ENCODE peak calls at places on chromosomes 11 and 22, in four cellular contexts. Y, F, X and Z are unnamed samples.

GRCh38 chr11:12930850-12931249 is 78.3 kb upstream of the RASSF10 start:
- DNase-seq in Y (no peak), X (no peak), F (no peak), Z (no peak)

GRCh38 chr11:112971200-112971599 is 10.0 kb downstream of the NCAM1 start:
- DNase-seq in F (no peak), X (no peak), Y (no peak), Z (no peak)

GRCh38 chr11:66221012-66221411 is 47.4 kb upstream of the RAB1B start:
- DNase-seq in F (no peak), Y (no peak), X (no peak), Z (no peak)

GRCh38 chr22:38218661-38219331 is 17.0 kb downstream of the MAFF start:
- DNase-seq in F (no peak), X (peak; percentile 24), Y (no peak), Z (peak; percentile 77)

GRCh38 chr22:45502215-45503070 is at the start of gene FBLN1:
- DNase-seq in Y (no peak), F (no peak), X (no peak), Z (no peak)

GRCh38 chr11:116421529-116422185 is 351.1 kb downstream of the BUD13 start:
- DNase-seq in X (no peak), F (no peak), Y (no peak), Z (no peak)

GRCh38 chr22:29055192-29055830 is 6.3 kb downstream of the C22orf31 start:
- DNase-seq in Y (no peak), X (no peak), F (no peak), Z (no peak)

GRCh38 chr11:38169286-38169685 is 1571.2 kb upstream of the RAG2 start:
- DNase-seq in F (no peak), X (no peak), Y (no peak), Z (peak; percentile 15)

GRCh38 chr11:14435717-14436116 is 63.9 kb downstream of the COPB1 start:
- DNase-seq in X (no peak), F (no peak), Y (no peak), Z (no peak)

GRCh38 chr11:99424313-99425084 is 403.8 kb downstream of the CNTN5 start:
- DNase-seq in F (no peak), X (no peak), Y (no peak), Z (no peak)

GRCh38 chr11:111795333-111795985 is 29.3 kb upstream of the PPP2R1B start:
- DNase-seq in Y (no peak), F (no peak), X (no peak), Z (no peak)

GRCh38 chr11:129368889-129369672 is 6.6 kb upstream of the BARX2 start:
- DNase-seq in Y (no peak), X (no peak), F (no peak), Z (no peak)

GRCh38 chr22:37419916-37420655 is 7.2 kb downstream of the ELFN2 start:
- DNase-seq in F (no peak), Y (no peak), X (no peak), Z (no peak)

GRCh38 chr11:36030707-36031365 is 87.0 kb downstream of the LDLRAD3 start:
- DNase-seq in Y (no peak), F (no peak), X (no peak), Z (peak; percentile 62)